ENCODE peak calls at places on chromosome 3, in four cellular contexts. K is stomach, V is GM23248, G is heart left ventricle. E is an unnamed sample. For H3K9me3, the result is how much of the 10 kb centered on the place peaks cover.

GRCh38 chr3:28013864-28014473 is 227.4 kb upstream of the CMC1 start:
- DNase-seq in K (no peak), V (no peak), G (no peak), E (no peak)

GRCh38 chr3:5464684-5465083 is 277.2 kb downstream of the EDEM1 start:
- DNase-seq in K (no peak), V (no peak), G (no peak), E (no peak)

GRCh38 chr3:125317761-125318496 is 57.2 kb downstream of the ZNF148 start:
- DNase-seq in K (no peak), V (peak), G (no peak), E (no peak)

GRCh38 chr3:24551626-24552025 is 57.0 kb upstream of the THRB start:
- DNase-seq in K (no peak), V (peak), G (no peak), E (no peak)

GRCh38 chr3:7436542-7436941 is 575.6 kb downstream of the GRM7 start:
- DNase-seq in K (no peak), V (no peak), G (no peak), E (no peak)

GRCh38 chr3:107975529-107976203 is 115.2 kb downstream of the CD47 start:
- DNase-seq in K (no peak), V (no peak), G (no peak), E (peak)

GRCh38 chr3:156561533-156561932 is 6.6 kb upstream of the SSR3 start:
- DNase-seq in K (no peak), V (no peak), G (no peak), E (no peak)

GRCh38 chr3:197354195-197355059 is 56.0 kb upstream of the DLG1 start:
- DNase-seq in K (peak), V (peak), G (peak), E (no peak)

GRCh38 chr3:98827221-98827620 is 64.1 kb downstream of the ST3GAL6 start:
- DNase-seq in K (no peak), V (no peak), G (no peak), E (no peak)

GRCh38 chr3:195699860-195700259 is 20.9 kb upstream of the MUC20 start:
- DNase-seq in K (no peak), V (no peak), G (no peak), E (no peak)

GRCh38 chr3:104750581-104750980 is 616.1 kb upstream of the ALCAM start:
- DNase-seq in K (no peak), V (peak), G (no peak), E (no peak)

GRCh38 chr3:57959407-57960173 is 48.6 kb upstream of the FLNB start:
- DNase-seq in K (no peak), V (peak), G (peak), E (no peak)

GRCh38 chr3:123834631-123835030 is 49.5 kb downstream of the MYLK start:
- DNase-seq in K (no peak), V (peak), G (no peak), E (no peak)

GRCh38 chr3:47295322-47295721 is 12.6 kb downstream of the KLHL18 start:
- DNase-seq in K (no peak), V (no peak), G (no peak), E (no peak)

GRCh38 chr3:176522436-176522835 is 674.8 kb downstream of the TBL1XR1 start:
- DNase-seq in K (no peak), V (no peak), G (no peak), E (no peak)

GRCh38 chr3:42070089-42070885 is 20.9 kb upstream of the TRAK1 start:
- DNase-seq in K (no peak), V (peak), G (no peak), E (no peak)

GRCh38 chr3:55180936-55181535 is 253.2 kb upstream of the LRTM1 start:
- DNase-seq in K (no peak), V (peak), G (no peak), E (peak)

GRCh38 chr3:190718691-190719090 is 143.8 kb downstream of the GMNC start:
- DNase-seq in K (no peak), V (peak), G (no peak), E (no peak)

GRCh38 chr3:66480666-66481065 is 20.2 kb downstream of the LRIG1 start:
- DNase-seq in K (no peak), V (peak), G (no peak), E (peak)

GRCh38 chr3:171183042-171183441 is 156.5 kb upstream of the SLC2A2 start:
- DNase-seq in K (no peak), V (peak), G (no peak), E (no peak)

GRCh38 chr3:124780767-124781485 is 50.7 kb downstream of the UMPS start:
- DNase-seq in K (no peak), V (peak), G (peak), E (no peak)

GRCh38 chr3:186021673-186022362 is 84.0 kb upstream of the TRA2B start:
- DNase-seq in K (no peak), V (peak), G (no peak), E (no peak)

GRCh38 chr3:107958151-107958550 is 132.7 kb downstream of the CD47 start:
- DNase-seq in K (no peak), V (peak), G (no peak), E (no peak)

GRCh38 chr3:189496375-189497138 is 134.6 kb upstream of the TP63 start:
- DNase-seq in K (no peak), V (no peak), G (no peak), E (no peak)

GRCh38 chr3:56111651-56112250 is 356.5 kb downstream of the ERC2 start:
- DNase-seq in K (no peak), V (no peak), G (no peak), E (no peak)

GRCh38 chr3:50314342-50314741 is 8.2 kb downstream of the HYAL2 start:
- DNase-seq in K (peak), V (no peak), G (peak), E (no peak)

GRCh38 chr3:9476935-9477334 is 76.7 kb downstream of the LHFPL4 start:
- DNase-seq in K (no peak), V (no peak), G (no peak), E (no peak)

GRCh38 chr3:66376568-66376967 is 124.3 kb downstream of the LRIG1 start:
- DNase-seq in K (no peak), V (peak), G (no peak), E (no peak)

GRCh38 chr3:128875556-128876120 is 3.8 kb upstream of the ACAD9 start:
- DNase-seq in K (peak), V (peak), G (peak), E (peak)

GRCh38 chr3:13161021-13161759 is 88.0 kb upstream of the IQSEC1 start:
- DNase-seq in K (no peak), V (no peak), G (no peak), E (no peak)

GRCh38 chr3:4841783-4842440 is 137.3 kb upstream of the BHLHE40 start:
- DNase-seq in K (no peak), V (peak), G (no peak), E (no peak)

GRCh38 chr3:18424213-18424861 is 802 bp downstream of the SATB1 start:
- DNase-seq in K (no peak), V (no peak), G (peak), E (no peak)

GRCh38 chr3:18424862-18425640 is at the start of gene SATB1:
- DNase-seq in K (peak), V (peak), G (peak), E (peak)

GRCh38 chr3:18423401-18424212 is 1.5 kb downstream of the SATB1 start:
- DNase-seq in K (peak), V (peak), G (peak), E (peak)

GRCh38 chr3:18420584-18420983 is 4.6 kb downstream of the SATB1 start:
- DNase-seq in K (no peak), V (no peak), G (no peak), E (no peak)

DNA sequence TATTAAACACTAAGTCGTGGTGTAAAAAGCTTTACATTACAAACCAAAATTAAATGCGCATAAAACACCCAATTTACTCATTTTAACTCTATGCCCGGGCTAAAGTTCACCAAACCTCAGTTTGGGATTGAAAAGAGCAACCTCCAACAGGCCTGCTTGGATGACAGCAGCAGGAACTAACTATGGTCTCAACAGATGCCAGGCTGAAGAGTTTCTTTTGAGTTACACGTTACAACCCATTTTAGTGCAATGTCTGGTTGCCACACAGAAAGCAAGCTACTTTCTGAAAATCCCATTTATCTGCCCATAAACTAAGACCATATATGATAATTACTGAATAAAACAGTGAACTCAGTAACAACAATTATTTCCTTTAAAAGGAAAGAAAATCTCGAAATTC is 2.2 kb downstream of the SATB1 start:
- DNase-seq in K (no peak), V (peak), G (no peak), E (no peak)
- H3K4me3 ChIP-seq in K (peak), V (peak), G (peak), E (peak)

GRCh38 chr3:167305340-167305739 is 74.8 kb downstream of the ZBBX start:
- DNase-seq in K (no peak), V (no peak), G (no peak), E (no peak)
- H3K27ac ChIP-seq in K (no peak), V (no peak), G (no peak), E (no peak)

DNA sequence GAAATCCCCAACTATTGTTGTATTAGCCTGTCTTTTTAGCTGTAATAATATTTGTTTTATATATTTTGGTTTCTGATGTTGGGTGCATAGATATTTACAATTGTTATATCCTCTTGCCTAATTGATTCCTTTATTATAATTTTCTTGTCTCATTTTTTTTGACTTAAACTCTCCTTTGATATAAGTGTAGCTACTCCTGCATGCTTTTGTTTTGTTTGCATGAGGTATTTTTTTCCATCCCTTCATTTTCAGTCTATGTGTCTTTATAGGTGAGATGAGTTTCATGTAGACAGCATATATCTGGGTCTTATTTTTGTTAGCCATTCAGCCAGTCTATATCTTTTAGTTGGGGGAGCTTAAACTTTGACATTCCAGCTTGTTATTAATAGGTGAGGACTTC is 37.4 kb downstream of the FAIM start:
- DNase-seq in K (no peak), V (no peak), G (no peak), E (no peak)
- H3K9me3 ChIP-seq in K (half or more), V (under half), G (under half), E (under half)

DNA sequence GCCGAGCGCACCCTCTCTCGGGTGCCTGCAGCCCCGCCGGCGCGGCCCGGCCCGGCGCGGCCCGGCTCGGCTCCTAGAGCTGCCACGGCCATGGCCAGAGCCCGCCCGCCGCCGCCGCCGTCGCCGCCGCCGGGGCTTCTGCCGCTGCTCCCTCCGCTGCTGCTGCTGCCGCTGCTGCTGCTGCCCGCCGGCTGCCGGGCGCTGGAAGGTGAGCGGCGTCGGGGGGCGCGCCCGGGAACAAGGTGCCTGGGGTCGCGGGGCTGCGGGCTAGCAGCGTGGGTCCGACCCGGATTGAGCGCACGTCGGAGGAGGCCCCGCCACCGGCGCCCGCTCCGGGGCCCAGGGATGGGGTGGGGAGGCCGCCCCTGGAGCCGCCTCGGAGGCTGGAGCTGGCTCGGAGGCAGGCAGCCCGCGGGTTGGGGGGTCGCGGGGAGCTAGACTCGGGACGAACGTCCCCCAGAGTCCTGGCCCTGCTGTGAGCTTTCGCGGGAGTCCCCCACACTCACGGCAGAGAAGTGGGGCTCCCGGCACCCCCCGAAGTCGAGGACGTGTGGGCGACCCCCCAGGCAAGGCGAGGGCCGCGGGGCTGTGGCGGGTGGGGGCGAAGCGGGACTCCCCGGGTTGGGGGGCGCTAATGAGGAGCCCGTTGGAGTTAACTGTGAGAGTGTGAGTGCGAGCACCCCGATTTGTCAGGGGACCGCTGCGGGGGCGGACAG is 719 bp downstream of the EPHB3 start:
- DNase-seq in K (no peak), V (peak), G (peak), E (no peak)
- H3K4me3 ChIP-seq in K (peak), V (peak), G (peak), E (no peak)

GRCh38 chr3:101994386-101994785 is 145.1 kb downstream of the NFKBIZ start:
- DNase-seq in K (no peak), V (no peak), G (no peak), E (no peak)
- H3K27ac ChIP-seq in K (no peak), V (no peak), G (no peak), E (no peak)

GRCh38 chr3:32495609-32496008 is 7.0 kb downstream of the CMTM6 start:
- DNase-seq in K (no peak), V (no peak), G (no peak), E (no peak)

GRCh38 chr3:32488609-32489008 is 14.0 kb downstream of the CMTM6 start:
- DNase-seq in K (no peak), V (no peak), G (no peak), E (no peak)

GRCh38 chr3:32492684-32493436 is 9.8 kb downstream of the CMTM6 start:
- DNase-seq in K (no peak), V (peak), G (no peak), E (no peak)

GRCh38 chr3:32495085-32495484 is 7.6 kb downstream of the CMTM6 start:
- DNase-seq in K (no peak), V (no peak), G (no peak), E (no peak)

DNA sequence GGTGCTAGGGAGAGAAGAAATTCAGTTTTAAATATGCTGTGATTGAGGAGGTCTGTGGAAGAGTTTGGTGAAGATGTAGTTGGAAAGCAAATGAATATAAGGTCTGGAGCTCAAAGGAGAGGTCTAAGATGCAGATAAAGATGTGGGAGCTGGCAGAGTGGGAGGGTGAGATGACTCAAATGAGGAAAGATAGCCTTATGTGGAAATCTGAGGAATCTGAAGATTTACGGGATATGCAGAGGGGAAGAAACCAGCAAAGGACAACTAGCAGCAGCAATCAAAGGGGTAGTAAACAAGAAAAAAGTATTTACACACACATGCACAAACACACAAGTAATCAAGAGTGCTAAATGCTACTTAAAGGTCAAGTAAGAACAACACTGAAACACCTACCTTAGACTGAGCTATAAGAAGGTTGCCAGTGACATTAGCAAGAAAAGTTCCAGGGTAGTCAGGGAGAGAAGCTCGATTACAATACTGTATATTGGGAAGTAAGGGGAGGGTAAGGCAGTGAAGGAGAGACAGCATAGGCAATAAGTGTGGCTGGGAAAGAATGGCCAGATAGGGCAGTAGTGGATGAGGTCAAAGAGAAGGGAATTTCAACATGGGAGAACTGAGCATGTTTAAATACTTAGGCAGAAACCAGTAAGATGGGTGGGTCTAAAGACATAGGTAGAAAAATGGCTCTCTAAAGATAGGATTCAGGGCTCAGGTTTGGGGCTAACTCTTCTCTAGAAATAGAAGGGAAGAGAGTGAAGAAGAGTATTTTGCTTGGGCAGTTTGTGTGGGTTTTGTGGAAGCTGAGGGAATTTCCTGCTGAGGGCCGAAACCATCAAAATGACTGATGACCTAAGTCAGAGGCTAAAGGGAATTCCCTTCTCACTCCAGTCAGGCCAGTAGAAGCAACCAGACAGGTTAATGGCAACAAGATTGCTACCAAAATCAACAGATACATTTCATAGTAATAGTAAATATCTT is 8.9 kb downstream of the CMTM6 start:
- DNase-seq in K (no peak), V (peak), G (no peak), E (no peak)
- H3K9me3 ChIP-seq in K (under half), V (under half), G (under half), E (under half)

E was measured in CD4-positive, CD25-positive, alpha-beta regulatory T cell.